ENCODE peak calls at places on chromosome 22, in four cellular contexts. Y, A, P and X are unnamed samples.
A peak's percentile ranks its signal among the peaks of the same experiment; 100 is the strongest.

GRCh38 chr22:38657248-38657909 is 941 bp downstream of the CBY1 start:
- DNase-seq in Y (no peak), A (peak; percentile 53), P (no peak), X (no peak)

GRCh38 chr22:47301820-47302475 is 539.5 kb downstream of the TBC1D22A start:
- DNase-seq in Y (no peak), A (no peak), P (no peak), X (no peak)

GRCh38 chr22:26949193-26949592 is 291.8 kb downstream of the MIAT start:
- DNase-seq in Y (no peak), A (no peak), P (no peak), X (no peak)

GRCh38 chr22:27654536-27655445 is 146.8 kb downstream of the MN1 start:
- DNase-seq in Y (no peak), A (no peak), P (no peak), X (no peak)

GRCh38 chr22:29695129-29695926 is 24.5 kb upstream of the CABP7 start:
- DNase-seq in Y (peak; percentile 84), A (no peak), P (no peak), X (no peak)

GRCh38 chr22:41578818-41579217 is 10.8 kb downstream of the PMM1 start:
- DNase-seq in Y (no peak), A (no peak), P (no peak), X (no peak)

GRCh38 chr22:34588893-34589545 is 476.9 kb upstream of the ISX start:
- DNase-seq in Y (no peak), A (no peak), P (no peak), X (no peak)

GRCh38 chr22:31271026-31271425 is 21.3 kb downstream of the PIK3IP1 start:
- DNase-seq in Y (no peak), A (no peak), P (no peak), X (no peak)